ENCODE peak calls at places on chromosomes 3 and 15, in six cellular contexts. G is neuronal stem cell, H is NCI-H460, I is skeletal muscle cell, Q is activated T-helper 1 cell treated with Interleukin-2 at 50 U/mL for 16 hours, T is nucleus accumbens. A is an unnamed sample.

GRCh38 chr15:26691249-26691648 is 81.6 kb downstream of the GABRB3 start:
- DNase-seq in G (peak), H (no peak), I (no peak), Q (no peak), T (no peak), A (no peak)

GRCh38 chr3:184380627-184381260 is 890 bp downstream of the CHRD start:
- DNase-seq in G (no peak), H (no peak), I (no peak), Q (no peak), T (no peak), A (no peak)

GRCh38 chr15:75637245-75638009 is 2.6 kb downstream of the IMP3 start:
- DNase-seq in G (no peak), H (no peak), I (no peak), Q (no peak), T (no peak), A (no peak)

GRCh38 chr3:126358816-126359181 is 1.6 kb upstream of the KLF15 start:
- DNase-seq in G (no peak), H (no peak), I (no peak), Q (no peak), T (no peak), A (no peak)

GRCh38 chr3:8246070-8246469 is 255.6 kb upstream of the LMCD1 start:
- DNase-seq in G (no peak), H (no peak), I (no peak), Q (no peak), T (no peak), A (no peak)

GRCh38 chr15:68617001-68617400 is 38.2 kb downstream of the CORO2B start:
- DNase-seq in G (no peak), H (no peak), I (no peak), Q (no peak), T (peak), A (no peak)

GRCh38 chr3:46664971-46665762 is 28.3 kb downstream of the ALS2CL start:
- DNase-seq in G (no peak), H (no peak), I (no peak), Q (no peak), T (no peak), A (no peak)

GRCh38 chr15:27468151-27468556 is 497.2 kb downstream of the GABRG3 start:
- DNase-seq in G (no peak), H (no peak), I (no peak), Q (no peak), T (no peak), A (no peak)

GRCh38 chr3:16982439-16982838 is 97.7 kb downstream of the PLCL2 start:
- DNase-seq in G (no peak), H (no peak), I (no peak), Q (no peak), T (no peak), A (no peak)